ENCODE peak calls at places on chromosome 10, in six cellular contexts. One of them, this sample, is unnamed.

GRCh38 chr10:71398991-71399375 is 2.3 kb downstream of the CDH23 start:
- DNase-seq in astrocyte of the cerebellum: no peak
- DNase-seq in stimulated activated naive CD8-positive, alpha-beta T cell treated with anti-CD3 and anti-CD28 coated beads, Interleukin-15, Interleukin-2, amounts not matched to agents 100 U/mL and 50 U/mL, for 24 hours: no peak
- DNase-seq in hepatic stellate cell: no peak
- DNase-seq in ACHN: no peak
- DNase-seq in DMS153: no peak
- DNase-seq in this sample: no peak

GRCh38 chr10:33032354-33033254 is 74.6 kb upstream of the ITGB1 start:
- DNase-seq in hepatic stellate cell: peak
- DNase-seq in astrocyte of the cerebellum: peak
- DNase-seq in stimulated activated naive CD8-positive, alpha-beta T cell treated with anti-CD3 and anti-CD28 coated beads, Interleukin-15, Interleukin-2, amounts not matched to agents 100 U/mL and 50 U/mL, for 24 hours: no peak
- DNase-seq in DMS153: no peak
- DNase-seq in ACHN: peak
- DNase-seq in this sample: no peak

GRCh38 chr10:112898540-112899395 is 51.3 kb upstream of the TCF7L2 start:
- DNase-seq in astrocyte of the cerebellum: peak
- DNase-seq in ACHN: peak
- DNase-seq in DMS153: no peak
- DNase-seq in stimulated activated naive CD8-positive, alpha-beta T cell treated with anti-CD3 and anti-CD28 coated beads, Interleukin-15, Interleukin-2, amounts not matched to agents 100 U/mL and 50 U/mL, for 24 hours: no peak
- DNase-seq in hepatic stellate cell: no peak
- DNase-seq in this sample: no peak

GRCh38 chr10:71281646-71282322 is 37.3 kb upstream of the SLC29A3 start:
- DNase-seq in astrocyte of the cerebellum: no peak
- DNase-seq in stimulated activated naive CD8-positive, alpha-beta T cell treated with anti-CD3 and anti-CD28 coated beads, Interleukin-15, Interleukin-2, amounts not matched to agents 100 U/mL and 50 U/mL, for 24 hours: no peak
- DNase-seq in DMS153: no peak
- DNase-seq in hepatic stellate cell: no peak
- DNase-seq in ACHN: no peak
- DNase-seq in this sample: no peak

GRCh38 chr10:79390551-79391229 is 43.4 kb downstream of the PPIF start:
- DNase-seq in hepatic stellate cell: no peak
- DNase-seq in DMS153: no peak
- DNase-seq in astrocyte of the cerebellum: no peak
- DNase-seq in ACHN: no peak
- DNase-seq in stimulated activated naive CD8-positive, alpha-beta T cell treated with anti-CD3 and anti-CD28 coated beads, Interleukin-15, Interleukin-2, amounts not matched to agents 100 U/mL and 50 U/mL, for 24 hours: peak
- DNase-seq in this sample: no peak

GRCh38 chr10:114631678-114632417 is 26.2 kb downstream of the ABLIM1 start:
- DNase-seq in stimulated activated naive CD8-positive, alpha-beta T cell treated with anti-CD3 and anti-CD28 coated beads, Interleukin-15, Interleukin-2, amounts not matched to agents 100 U/mL and 50 U/mL, for 24 hours: peak
- DNase-seq in astrocyte of the cerebellum: no peak
- DNase-seq in ACHN: peak
- DNase-seq in hepatic stellate cell: peak
- DNase-seq in DMS153: no peak
- DNase-seq in this sample: no peak

GRCh38 chr10:50624866-50625491 is 1.2 kb upstream of the SGMS1 start:
- DNase-seq in DMS153: peak
- DNase-seq in hepatic stellate cell: peak
- DNase-seq in astrocyte of the cerebellum: no peak
- DNase-seq in stimulated activated naive CD8-positive, alpha-beta T cell treated with anti-CD3 and anti-CD28 coated beads, Interleukin-15, Interleukin-2, amounts not matched to agents 100 U/mL and 50 U/mL, for 24 hours: peak
- DNase-seq in ACHN: peak
- DNase-seq in this sample: peak

GRCh38 chr10:3754727-3755439 is 30.1 kb downstream of the KLF6 start:
- DNase-seq in stimulated activated naive CD8-positive, alpha-beta T cell treated with anti-CD3 and anti-CD28 coated beads, Interleukin-15, Interleukin-2, amounts not matched to agents 100 U/mL and 50 U/mL, for 24 hours: no peak
- DNase-seq in ACHN: peak
- DNase-seq in DMS153: no peak
- DNase-seq in hepatic stellate cell: peak
- DNase-seq in astrocyte of the cerebellum: no peak
- DNase-seq in this sample: peak

GRCh38 chr10:87930929-87931835 is 67.8 kb downstream of the PTEN start:
- DNase-seq in hepatic stellate cell: no peak
- DNase-seq in astrocyte of the cerebellum: no peak
- DNase-seq in DMS153: no peak
- DNase-seq in ACHN: no peak
- DNase-seq in stimulated activated naive CD8-positive, alpha-beta T cell treated with anti-CD3 and anti-CD28 coated beads, Interleukin-15, Interleukin-2, amounts not matched to agents 100 U/mL and 50 U/mL, for 24 hours: no peak
- DNase-seq in this sample: no peak

GRCh38 chr10:13162013-13162364 is 631 bp downstream of the MCM10 start:
- DNase-seq in stimulated activated naive CD8-positive, alpha-beta T cell treated with anti-CD3 and anti-CD28 coated beads, Interleukin-15, Interleukin-2, amounts not matched to agents 100 U/mL and 50 U/mL, for 24 hours: peak
- DNase-seq in hepatic stellate cell: peak
- DNase-seq in astrocyte of the cerebellum: no peak
- DNase-seq in ACHN: no peak
- DNase-seq in DMS153: no peak
- DNase-seq in this sample: no peak

GRCh38 chr10:71939861-71940474 is 24.2 kb upstream of the CHST3 start:
- DNase-seq in ACHN: no peak
- DNase-seq in astrocyte of the cerebellum: no peak
- DNase-seq in DMS153: no peak
- DNase-seq in hepatic stellate cell: no peak
- DNase-seq in stimulated activated naive CD8-positive, alpha-beta T cell treated with anti-CD3 and anti-CD28 coated beads, Interleukin-15, Interleukin-2, amounts not matched to agents 100 U/mL and 50 U/mL, for 24 hours: no peak
- DNase-seq in this sample: no peak

GRCh38 chr10:8112230-8112915 is 57.9 kb downstream of the GATA3 start:
- DNase-seq in ACHN: no peak
- DNase-seq in hepatic stellate cell: no peak
- DNase-seq in DMS153: no peak
- DNase-seq in astrocyte of the cerebellum: no peak
- DNase-seq in stimulated activated naive CD8-positive, alpha-beta T cell treated with anti-CD3 and anti-CD28 coated beads, Interleukin-15, Interleukin-2, amounts not matched to agents 100 U/mL and 50 U/mL, for 24 hours: no peak
- DNase-seq in this sample: no peak

GRCh38 chr10:30111340-30111980 is 52.1 kb upstream of the JCAD start:
- DNase-seq in DMS153: no peak
- DNase-seq in astrocyte of the cerebellum: peak
- DNase-seq in hepatic stellate cell: peak
- DNase-seq in ACHN: no peak
- DNase-seq in stimulated activated naive CD8-positive, alpha-beta T cell treated with anti-CD3 and anti-CD28 coated beads, Interleukin-15, Interleukin-2, amounts not matched to agents 100 U/mL and 50 U/mL, for 24 hours: no peak
- DNase-seq in this sample: peak

GRCh38 chr10:116849271-116850057 is at the start of gene ENO4:
- DNase-seq in astrocyte of the cerebellum: peak
- DNase-seq in stimulated activated naive CD8-positive, alpha-beta T cell treated with anti-CD3 and anti-CD28 coated beads, Interleukin-15, Interleukin-2, amounts not matched to agents 100 U/mL and 50 U/mL, for 24 hours: peak
- DNase-seq in hepatic stellate cell: no peak
- DNase-seq in ACHN: peak
- DNase-seq in DMS153: peak
- DNase-seq in this sample: peak

This sample was measured in amniotic stem cell.